ENCODE peak calls at places on chromosomes 16 and 17, in seven cellular contexts. J, N, P, W, Z, A and V are unnamed samples.

GRCh38 chr17:2695961-2696760 is 15.4 kb downstream of the CLUH start:
- DNase-seq in J (no peak), N (no peak), P (peak; percentile 3), W (no peak), Z (peak; percentile 16), A (no peak), V (peak; percentile 57)

GRCh38 chr16:73771196-73771595 is 525.4 kb upstream of the PSMD7 start:
- DNase-seq in J (no peak), N (no peak), P (no peak), W (no peak), Z (no peak), A (no peak), V (no peak)

GRCh38 chr17:36072431-36073121 is 8.5 kb downstream of the CCL18 start:
- DNase-seq in J (peak; percentile 52), N (no peak), P (peak; percentile 61), W (peak; percentile 80), Z (peak; percentile 62), A (peak; percentile 57), V (no peak)

GRCh38 chr17:28839221-28839620 is 3.4 kb downstream of the FAM222B start:
- DNase-seq in J (no peak), N (no peak), P (no peak), W (peak; percentile 15), Z (no peak), A (no peak), V (no peak)

GRCh38 chr17:6660765-6661463 is 9.4 kb downstream of the C17orf100 start:
- DNase-seq in J (no peak), N (no peak), P (no peak), W (no peak), Z (no peak), A (no peak), V (peak; percentile 34)

GRCh38 chr16:69055003-69055402 is 50.5 kb upstream of the HAS3 start:
- DNase-seq in J (no peak), N (no peak), P (no peak), W (no peak), Z (no peak), A (no peak), V (no peak)

GRCh38 chr16:66658143-66658859 is 38.2 kb downstream of the CMTM4 start:
- DNase-seq in J (no peak), N (no peak), P (no peak), W (no peak), Z (no peak), A (no peak), V (no peak)

GRCh38 chr17:64661731-64661980 is 451 bp downstream of the SMURF2 start:
- DNase-seq in J (no peak), N (no peak), P (no peak), W (no peak), Z (no peak), A (no peak), V (peak; percentile 76)

GRCh38 chr16:57541754-57542435 is 548 bp upstream of the ADGRG5 start:
- DNase-seq in J (no peak), N (no peak), P (no peak), W (no peak), Z (no peak), A (no peak), V (peak; percentile 47)

GRCh38 chr16:57540906-57541753 is 1.3 kb upstream of the ADGRG5 start:
- DNase-seq in J (no peak), N (no peak), P (no peak), W (no peak), Z (peak; percentile 25), A (no peak), V (peak; percentile 64)

GRCh38 chr16:57540387-57540786 is 2.1 kb upstream of the ADGRG5 start:
- DNase-seq in J (no peak), N (no peak), P (no peak), W (no peak), Z (peak; percentile 14), A (no peak), V (peak; percentile 33)

GRCh38 chr16:57548424-57548823 is 6.0 kb downstream of the ADGRG5 start:
- DNase-seq in J (no peak), N (no peak), P (no peak), W (no peak), Z (no peak), A (no peak), V (no peak)

DNA sequence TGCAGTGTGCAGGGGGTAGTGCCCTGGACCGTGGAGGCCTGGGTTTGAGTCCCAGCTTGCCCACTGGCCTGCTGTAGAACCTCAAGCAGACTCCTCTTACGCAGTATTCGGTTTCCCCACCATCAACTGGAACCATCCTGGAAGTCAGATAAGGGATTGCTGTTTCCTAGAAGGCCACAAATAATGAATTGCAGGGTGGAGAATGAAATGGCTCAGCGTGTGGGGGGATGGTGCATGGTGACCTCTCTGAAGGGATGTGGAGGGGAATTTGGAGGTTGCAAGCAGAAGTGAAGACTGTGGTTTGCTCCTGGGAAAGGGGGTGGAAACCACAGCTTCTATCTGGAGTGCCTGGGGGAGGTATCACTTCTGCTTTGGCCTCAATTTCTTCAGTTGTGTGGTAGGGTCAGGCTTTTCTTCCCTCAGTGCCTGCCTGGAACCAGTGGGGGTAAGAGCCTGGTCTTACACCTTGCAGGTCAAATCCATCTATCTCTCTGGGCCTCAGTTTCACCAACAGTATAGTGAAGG is 1.7 kb downstream of the ADGRG5 start:
- DNase-seq in J (no peak), N (no peak), P (peak; percentile 57), W (no peak), Z (no peak), A (no peak), V (peak; percentile 43)
- TF ChIP-seq EP300 in J (no peak), N (no peak), P (no peak), W (peak; percentile 52), Z (no peak), A (peak; percentile 10), V (no peak)

GRCh38 chr16:30063893-30064745 is 1.4 kb upstream of the ALDOA start:
- DNase-seq in J (peak; percentile 79), N (peak; percentile 96), P (peak; percentile 80), W (peak; percentile 73), Z (peak; percentile 79), A (peak; percentile 79), V (no peak)
- TF ChIP-seq CTCF in J (peak; percentile 55), N (peak; percentile 67), P (no peak), W (peak; percentile 50), Z (no peak), A (peak; percentile 63), V (no peak)

GRCh38 chr17:41930009-41930832 is at the start of gene ODAD4:
- DNase-seq in J (peak; percentile 98), N (peak; percentile 99), P (peak; percentile 98), W (peak; percentile 93), Z (peak; percentile 98), A (peak; percentile 94), V (peak; percentile 98)
- TF ChIP-seq EP300 in J (no peak), N (no peak), P (no peak), W (no peak), Z (peak; percentile 60), A (peak; percentile 94), V (no peak)

GRCh38 chr17:73100363-73100762 is 7.9 kb upstream of the SLC39A11 start:
- DNase-seq in J (no peak), N (no peak), P (no peak), W (no peak), Z (no peak), A (no peak), V (no peak)

GRCh38 chr17:73098919-73099318 is 6.4 kb upstream of the SLC39A11 start:
- DNase-seq in J (no peak), N (no peak), P (no peak), W (no peak), Z (no peak), A (no peak), V (no peak)

GRCh38 chr17:73096201-73096600 is 3.7 kb upstream of the SLC39A11 start:
- DNase-seq in J (no peak), N (no peak), P (no peak), W (no peak), Z (no peak), A (no peak), V (no peak)

GRCh38 chr17:73099504-73099903 is 7.0 kb upstream of the SLC39A11 start:
- DNase-seq in J (no peak), N (no peak), P (no peak), W (no peak), Z (no peak), A (no peak), V (no peak)

GRCh38 chr17:73096866-73097265 is 4.4 kb upstream of the SLC39A11 start:
- DNase-seq in J (no peak), N (no peak), P (no peak), W (no peak), Z (no peak), A (no peak), V (no peak)
- TF ChIP-seq CTCF in J (no peak), N (no peak), P (no peak), W (no peak), Z (no peak), A (no peak), V (no peak)